ENCODE peak calls at places on chromosomes 3 and 15, in seven cellular contexts. N is GM23338, T is H1, J is GM12878, C is HCT116, Z is HepG2, W is K562. O is an unnamed sample.

GRCh38 chr3:45167011-45167911 is 21.1 kb upstream of the CDCP1 start:
- DNase-seq in W (peak; percentile 88), J (no peak), C (peak; percentile 98), T (peak; percentile 75), Z (no peak), N (peak; percentile 95), O (peak; percentile 93)

GRCh38 chr15:30929064-30929669 is 25.5 kb downstream of the FAN1 start:
- DNase-seq in W (peak; percentile 14), Z (no peak), N (no peak), C (no peak), T (no peak), J (no peak), O (no peak)

GRCh38 chr3:23590874-23591273 is 214.9 kb upstream of the UBE2E1 start:
- DNase-seq in C (no peak), J (peak; percentile 78), Z (no peak), N (no peak), T (no peak), W (no peak), O (no peak)

GRCh38 chr3:177596822-177597271 is 399.6 kb upstream of the TBL1XR1 start:
- DNase-seq in N (no peak), J (no peak), C (no peak), W (no peak), Z (no peak), T (no peak), O (no peak)

GRCh38 chr15:74529911-74530310 is 11.1 kb upstream of the ARID3B start:
- DNase-seq in T (no peak), Z (no peak), J (no peak), W (no peak), N (no peak), C (no peak), O (peak; percentile 29)

GRCh38 chr3:44669760-44670159 is 21.2 kb downstream of the ZNF35 start:
- DNase-seq in J (no peak), Z (no peak), N (no peak), W (no peak), C (no peak), T (no peak), O (no peak)

GRCh38 chr3:149783576-149783975 is 8.8 kb downstream of the ANKUB1 start:
- DNase-seq in Z (peak; percentile 15), C (no peak), J (no peak), N (no peak), T (no peak), W (no peak), O (peak; percentile 33)

GRCh38 chr3:414063-414462 is 217.5 kb downstream of the CHL1 start:
- DNase-seq in C (no peak), Z (no peak), N (peak; percentile 52), W (peak; percentile 11), J (no peak), T (no peak), O (no peak)

GRCh38 chr3:127784865-127785710 is 37.2 kb downstream of the MGLL start:
- DNase-seq in Z (no peak), N (no peak), C (no peak), J (no peak), W (no peak), T (no peak), O (no peak)

GRCh38 chr15:67762610-67763368 is 62.5 kb upstream of the SKOR1 start:
- DNase-seq in T (no peak), J (peak; percentile 85), C (no peak), Z (no peak), N (no peak), W (no peak), O (no peak)

GRCh38 chr15:78156653-78157052 is 7.5 kb downstream of the IDH3A start:
- DNase-seq in C (no peak), J (no peak), N (no peak), T (no peak), Z (no peak), W (no peak), O (no peak)

GRCh38 chr3:139541156-139541897 is 1.8 kb upstream of the RBP1 start:
- DNase-seq in N (no peak), C (no peak), J (no peak), Z (no peak), T (no peak), W (no peak), O (no peak)

GRCh38 chr3:25455316-25456232 is 27.5 kb downstream of the RARB start:
- DNase-seq in C (no peak), W (no peak), J (no peak), N (peak; percentile 9), T (no peak), Z (no peak), O (peak; percentile 69)

GRCh38 chr15:42152921-42153680 is 3.3 kb downstream of the PLA2G4F start:
- DNase-seq in N (no peak), C (no peak), W (no peak), Z (no peak), T (no peak), J (no peak), O (no peak)

GRCh38 chr3:61562810-61563613 is 1.6 kb downstream of the PTPRG start:
- DNase-seq in C (no peak), J (no peak), T (peak; percentile 57), N (peak; percentile 39), Z (peak; percentile 20), W (no peak), O (peak; percentile 35)

GRCh38 chr15:29059871-29060640 is 174.3 kb downstream of the APBA2 start:
- DNase-seq in W (no peak), T (no peak), J (no peak), N (no peak), C (no peak), Z (no peak), O (no peak)

GRCh38 chr3:127445581-127446368 is 144.8 kb downstream of the TPRA1 start:
- DNase-seq in Z (no peak), W (no peak), J (no peak), T (no peak), C (no peak), N (no peak), O (no peak)

GRCh38 chr3:195613468-195614069 is 29.8 kb upstream of the APOD start:
- DNase-seq in T (no peak), W (no peak), C (no peak), Z (no peak), N (no peak), J (no peak), O (no peak)

GRCh38 chr3:42204867-42205599 is 61.0 kb downstream of the CCK start:
- DNase-seq in J (no peak), W (no peak), Z (no peak), T (no peak), C (no peak), N (no peak), O (no peak)

GRCh38 chr3:20073683-20074082 is 33.4 kb downstream of the KAT2B start:
- DNase-seq in T (no peak), N (peak; percentile 16), W (no peak), Z (no peak), C (no peak), J (no peak), O (no peak)

GRCh38 chr3:156311431-156311830 is 191.1 kb downstream of the KCNAB1 start:
- DNase-seq in N (peak; percentile 41), W (no peak), Z (no peak), T (no peak), J (no peak), C (no peak), O (no peak)

GRCh38 chr15:72532991-72533601 is 59.0 kb downstream of the ARIH1 start:
- DNase-seq in T (no peak), J (no peak), Z (peak; percentile 12), N (peak; percentile 55), W (no peak), C (no peak), O (no peak)
- TF ChIP-seq POLR2AphosphoS5 in T (no peak), J (no peak), Z (no peak), N (no peak), W (no peak), C (no peak), O (no peak)

DNA sequence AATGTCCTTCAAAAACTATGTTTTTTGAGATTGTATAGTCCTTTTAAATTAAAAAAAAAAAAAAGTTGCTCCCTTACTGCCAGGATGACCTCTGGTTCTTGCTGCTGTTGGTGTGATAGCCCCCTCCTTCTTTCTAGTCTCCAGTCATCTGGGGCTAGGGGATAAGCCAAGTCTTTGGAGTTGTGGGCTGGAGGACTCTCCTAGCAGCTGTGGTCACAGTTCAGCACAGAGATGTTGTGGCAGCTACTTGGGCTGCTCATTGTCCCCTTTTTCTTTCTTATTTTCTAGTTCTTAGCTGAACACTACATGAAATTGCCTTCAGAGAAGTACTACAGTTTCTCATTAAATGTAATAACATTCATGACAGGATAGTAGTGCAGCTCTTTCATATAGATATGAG is 39.2 kb upstream of the APH1B start:
- DNase-seq in T (no peak), J (no peak), W (no peak), C (no peak), Z (no peak), N (no peak), O (no peak)
- TF ChIP-seq EZH2 in T (no peak), J (no peak), W (no peak), C (no peak), Z (no peak), N (no peak), O (no peak)

GRCh38 chr15:64912379-64912778 is 677 bp downstream of the ANKDD1A start:
- DNase-seq in J (no peak), N (no peak), T (no peak), C (no peak), W (no peak), Z (no peak), O (no peak)

GRCh38 chr15:64912926-64913325 is 1.2 kb downstream of the ANKDD1A start:
- DNase-seq in N (no peak), J (no peak), W (no peak), T (no peak), C (no peak), Z (no peak), O (no peak)

GRCh38 chr15:64909546-64909945 is 2.2 kb upstream of the ANKDD1A start:
- DNase-seq in T (no peak), J (no peak), C (no peak), N (no peak), Z (no peak), W (no peak), O (no peak)

GRCh38 chr15:64907991-64908390 is 3.7 kb upstream of the ANKDD1A start:
- DNase-seq in T (no peak), N (no peak), J (no peak), C (no peak), W (no peak), Z (no peak), O (no peak)

GRCh38 chr15:64911317-64912186 is at the start of gene ANKDD1A:
- DNase-seq in C (peak; percentile 26), J (no peak), N (peak; percentile 91), W (peak; percentile 75), T (peak; percentile 90), Z (no peak), O (peak; percentile 56)
- H3K27me3 ChIP-seq in C (no peaks in the 10 kb centered on the region), J (no peaks in the 10 kb centered on the region), N (peaks cover 33% of the 10 kb centered on the region), W (peaks cover 11% of the 10 kb centered on the region), T (peaks cover 14% of the 10 kb centered on the region), Z (peaks cover 32% of the 10 kb centered on the region), O (no peaks in the 10 kb centered on the region)

DNA sequence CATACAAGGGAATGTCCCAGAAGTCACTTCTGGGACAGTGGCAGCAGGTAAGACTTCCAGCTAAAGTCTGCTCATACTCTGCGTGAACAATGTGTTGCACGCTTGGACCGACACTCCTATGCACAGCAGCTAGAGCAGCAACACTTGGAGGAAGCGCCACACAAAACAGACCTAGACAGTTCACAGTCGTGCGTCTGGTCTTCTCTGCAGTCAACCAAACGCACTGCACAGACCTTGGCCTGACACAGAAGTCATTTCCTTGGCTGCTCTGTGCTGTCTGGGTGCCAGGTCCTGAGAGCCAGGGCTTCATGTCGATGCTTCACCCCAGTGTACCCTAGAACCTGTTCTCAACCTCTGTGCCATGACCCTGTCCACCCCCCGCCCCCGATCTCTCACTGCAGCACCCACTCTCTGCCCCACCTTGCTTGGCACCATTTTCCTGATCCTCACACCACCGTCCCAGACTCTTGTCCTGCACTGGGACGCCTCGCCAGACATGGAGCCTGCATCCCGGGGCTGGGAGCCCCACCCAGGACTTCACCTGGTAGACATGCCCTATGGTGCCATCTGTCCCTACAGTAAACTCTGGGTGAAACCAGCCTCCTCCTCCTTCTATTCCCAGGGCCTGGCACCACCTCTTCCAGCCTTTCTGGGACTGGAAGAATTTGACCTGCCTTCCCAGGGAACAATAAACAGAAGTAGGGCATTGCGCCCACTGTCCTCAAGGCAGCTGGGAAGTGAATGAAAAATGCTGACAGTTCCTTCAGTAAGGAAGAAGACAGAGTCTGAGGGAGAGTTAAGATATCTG is 3.1 kb downstream of the ATP10A start:
- DNase-seq in W (no peak), Z (no peak), C (no peak), N (no peak), J (no peak), T (no peak), O (no peak)
- TF ChIP-seq POLR2AphosphoS5 in W (no peak), Z (no peak), C (no peak), N (no peak), J (no peak), T (no peak), O (no peak)

O was measured in endothelial cell of umbilical vein.